ENCODE peak calls at places on chromosome 6, in five cellular contexts. W is SK-N-SH, D is H9, V is mesenchymal stem cell, Q is fibroblast of lung. R is an unnamed sample.
A peak's percentile ranks its signal among the peaks of the same experiment; 100 is the strongest.

GRCh38 chr6:12528171-12528570 is 188.4 kb upstream of the PHACTR1 start:
- DNase-seq in W (peak; percentile 10), D (no peak), V (no peak), Q (no peak), R (no peak)

GRCh38 chr6:152351742-152352141 is 285.4 kb downstream of the SYNE1 start:
- DNase-seq in W (no peak), D (no peak), V (no peak), Q (no peak), R (no peak)

GRCh38 chr6:105319331-105319730 is 83.6 kb downstream of the PREP start:
- DNase-seq in W (no peak), D (no peak), V (no peak), Q (no peak), R (no peak)

GRCh38 chr6:95083506-95083905 is 493.8 kb upstream of the MANEA start:
- DNase-seq in W (no peak), D (peak; percentile 29), V (no peak), Q (no peak), R (no peak)

GRCh38 chr6:131379951-131380350 is 193.1 kb upstream of the ARG1 start:
- DNase-seq in W (no peak), D (no peak), V (peak; percentile 59), Q (peak; percentile 94), R (no peak)

GRCh38 chr6:82750570-82750969 is 315.1 kb downstream of the UBE3D start:
- DNase-seq in W (no peak), D (no peak), V (no peak), Q (peak; percentile 70), R (no peak)

GRCh38 chr6:15441215-15441868 is 195.5 kb downstream of the JARID2 start:
- DNase-seq in W (peak; percentile 70), D (peak; percentile 6), V (peak; percentile 82), Q (peak; percentile 55), R (peak; percentile 78)

GRCh38 chr6:111228094-111228493 is 140.8 kb downstream of the SLC16A10 start:
- DNase-seq in W (no peak), D (no peak), V (no peak), Q (peak; percentile 59), R (no peak)

GRCh38 chr6:169970306-169970988 is 219.0 kb downstream of the ERMARD start:
- DNase-seq in W (peak; percentile 44), D (peak; percentile 21), V (no peak), Q (no peak), R (no peak)

GRCh38 chr6:122734529-122735203 is 44.9 kb upstream of the FABP7 start:
- DNase-seq in W (no peak), D (peak; percentile 41), V (no peak), Q (no peak), R (peak; percentile 44)

GRCh38 chr6:18265099-18265372 is 706 bp upstream of the DEK start:
- DNase-seq in W (peak; percentile 52), D (no peak), V (no peak), Q (no peak), R (no peak)

GRCh38 chr6:14882394-14883073 is 363.3 kb upstream of the JARID2 start:
- DNase-seq in W (no peak), D (no peak), V (no peak), Q (peak; percentile 9), R (no peak)

GRCh38 chr6:55713411-55713810 is 134.4 kb upstream of the HMGCLL1 start:
- DNase-seq in W (no peak), D (no peak), V (peak; percentile 83), Q (no peak), R (no peak)

GRCh38 chr6:17311595-17312311 is 30.6 kb downstream of the RBM24 start:
- DNase-seq in W (no peak), D (no peak), V (peak; percentile 61), Q (peak; percentile 26), R (no peak)

GRCh38 chr6:170449231-170449630 is 103.9 kb downstream of the PSMB1 start:
- DNase-seq in W (no peak), D (no peak), V (no peak), Q (peak; percentile 59), R (no peak)

GRCh38 chr6:38671885-38672467 is 31.0 kb downstream of the GLO1 start:
- DNase-seq in W (peak; percentile 68), D (peak; percentile 33), V (peak; percentile 65), Q (peak; percentile 43), R (peak; percentile 82)

GRCh38 chr6:37057128-37057471 is 51.6 kb downstream of the FGD2 start:
- DNase-seq in W (no peak), D (no peak), V (no peak), Q (no peak), R (no peak)

GRCh38 chr6:6661684-6662083 is 73.2 kb downstream of the LY86 start:
- DNase-seq in W (peak; percentile 36), D (no peak), V (peak; percentile 45), Q (no peak), R (no peak)

GRCh38 chr6:52994031-52994788 is 874 bp downstream of the GSTA4 start:
- DNase-seq in W (peak; percentile 38), D (no peak), V (peak; percentile 57), Q (peak; percentile 57), R (peak; percentile 58)

GRCh38 chr6:168417158-168417557 is 23.8 kb upstream of the SMOC2 start:
- DNase-seq in W (no peak), D (no peak), V (no peak), Q (no peak), R (peak; percentile 39)

GRCh38 chr6:42963855-42964605 is 3.5 kb downstream of the GNMT start:
- DNase-seq in W (peak; percentile 75), D (peak; percentile 89), V (peak; percentile 78), Q (peak; percentile 25), R (peak; percentile 96)

GRCh38 chr6:140311146-140311545 is 936.7 kb upstream of the CITED2 start:
- DNase-seq in W (no peak), D (no peak), V (no peak), Q (peak; percentile 9), R (no peak)

GRCh38 chr6:159826968-159827647 is 27.0 kb downstream of the PNLDC1 start:
- DNase-seq in W (no peak), D (no peak), V (no peak), Q (no peak), R (no peak)

GRCh38 chr6:161750677-161751076 is 476.8 kb upstream of the AGPAT4 start:
- DNase-seq in W (no peak), D (no peak), V (no peak), Q (peak; percentile 45), R (no peak)

GRCh38 chr6:87656857-87657256 is 45.2 kb downstream of the AKIRIN2 start:
- DNase-seq in W (no peak), D (no peak), V (no peak), Q (no peak), R (no peak)

GRCh38 chr6:44457606-44458005 is 70.1 kb downstream of the CDC5L start:
- DNase-seq in W (no peak), D (no peak), V (no peak), Q (no peak), R (no peak)

GRCh38 chr6:142853244-142854180 is 91.5 kb downstream of the HIVEP2 start:
- DNase-seq in W (no peak), D (no peak), V (peak; percentile 63), Q (peak; percentile 45), R (peak; percentile 26)
- H3K4me2 ChIP-seq in W (no peak overlapping the region), D (no peak overlapping the region), V (no peak overlapping the region), Q (no peak overlapping the region), R (no peak overlapping the region)

DNA sequence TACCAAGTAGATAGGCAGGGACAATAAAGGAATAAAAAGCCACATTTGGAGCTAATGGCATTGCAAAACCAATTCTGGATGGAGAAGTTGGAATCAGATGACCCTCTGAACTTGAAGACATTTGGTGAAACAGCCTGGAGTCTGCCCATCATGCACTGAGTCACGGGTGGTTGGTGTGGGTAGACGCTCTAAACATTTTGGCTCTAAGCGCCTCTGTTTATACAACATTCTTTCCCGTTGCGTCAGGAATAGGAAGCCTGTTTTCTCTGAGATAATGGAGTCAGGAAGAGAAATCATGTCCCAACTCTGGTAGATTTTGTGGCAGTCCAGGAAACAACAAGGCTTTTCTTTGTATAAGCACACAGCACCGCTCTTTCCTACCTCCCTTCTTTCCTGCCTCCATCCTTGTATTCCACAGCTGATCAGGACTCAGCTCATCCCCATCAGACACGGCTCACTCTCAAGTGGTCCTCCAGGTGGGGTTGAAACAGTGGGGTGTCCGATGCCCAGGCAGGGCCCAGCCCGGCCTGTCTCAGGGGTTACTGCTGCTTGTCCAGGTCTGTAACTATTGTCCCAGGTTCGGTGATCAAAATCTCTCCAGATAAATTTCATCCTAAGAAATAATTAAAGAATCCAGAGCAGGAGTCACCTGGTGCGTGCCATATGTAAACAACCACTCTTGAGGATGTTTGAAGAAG is 12.1 kb upstream of the RAMACL start:
- DNase-seq in W (no peak), D (no peak), V (peak; percentile 96), Q (peak; percentile 96), R (no peak)
- H3K4me2 ChIP-seq in W (peak overlapping the region; percentile 62), D (no peak overlapping the region), V (no peak overlapping the region), Q (peak overlapping the region; percentile 72), R (peak overlapping the region; percentile 26)

GRCh38 chr6:4805553-4806307 is 29.5 kb downstream of the CDYL start:
- DNase-seq in W (peak; percentile 68), D (peak; percentile 77), V (no peak), Q (peak; percentile 48), R (peak; percentile 78)
- H3K4me2 ChIP-seq in W (no peak overlapping the region), D (no peak overlapping the region), V (no peak overlapping the region), Q (no peak overlapping the region), R (peak overlapping the region; percentile 9)

DNA sequence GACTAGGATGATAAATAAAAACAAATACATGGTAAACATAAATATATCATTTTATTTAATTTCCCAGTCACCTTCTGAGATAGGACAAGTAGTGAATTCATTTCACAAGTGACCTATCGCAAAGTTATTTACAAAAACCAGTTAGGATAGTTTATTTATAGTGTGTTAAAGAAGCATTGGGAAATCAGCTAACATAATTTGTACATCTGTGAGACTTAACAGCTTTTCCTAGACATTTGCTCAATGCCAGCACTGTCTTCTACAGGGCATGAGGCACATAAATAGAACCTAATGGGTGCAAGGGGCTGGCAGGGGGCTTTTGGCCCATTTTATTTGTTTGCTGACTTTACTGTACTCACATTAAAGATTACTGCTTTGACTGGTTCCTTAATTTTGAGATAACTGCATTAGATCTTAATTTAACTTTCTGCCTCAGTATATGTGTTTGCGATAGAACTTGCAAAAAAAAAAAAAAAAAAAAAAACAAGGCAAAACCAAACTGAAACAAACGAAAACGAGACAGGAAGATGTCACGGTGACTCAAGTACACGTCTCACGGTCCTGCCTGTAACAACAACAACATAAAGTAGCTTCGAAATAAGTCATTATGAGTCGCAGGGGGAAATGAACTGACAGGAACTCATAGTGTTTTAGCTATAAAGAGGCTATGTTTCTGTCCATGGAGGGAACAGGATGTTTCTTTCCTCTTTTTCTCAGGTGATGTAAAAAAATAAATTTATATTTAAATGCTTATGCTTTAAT is 133.7 kb upstream of the GMDS start:
- DNase-seq in W (no peak), D (no peak), V (peak; percentile 60), Q (peak; percentile 55), R (no peak)
- H3K4me2 ChIP-seq in W (no peak overlapping the region), D (no peak overlapping the region), V (no peak overlapping the region), Q (no peak overlapping the region), R (no peak overlapping the region)

GRCh38 chr6:166907871-166908806 is 48.2 kb downstream of the RNASET2 start:
- DNase-seq in W (no peak), D (no peak), V (no peak), Q (no peak), R (no peak)

GRCh38 chr6:166905505-166906134 is 50.7 kb downstream of the RNASET2 start:
- DNase-seq in W (no peak), D (no peak), V (no peak), Q (no peak), R (no peak)

GRCh38 chr6:166905013-166905412 is 51.3 kb downstream of the RNASET2 start:
- DNase-seq in W (no peak), D (no peak), V (no peak), Q (no peak), R (no peak)

GRCh38 chr6:166907373-166907841 is 48.9 kb downstream of the RNASET2 start:
- DNase-seq in W (no peak), D (no peak), V (no peak), Q (no peak), R (no peak)

GRCh38 chr6:166906376-166907044 is 49.8 kb downstream of the RNASET2 start:
- DNase-seq in W (no peak), D (no peak), V (no peak), Q (no peak), R (no peak)
- H3K4me2 ChIP-seq in W (no peak overlapping the region), D (no peak overlapping the region), V (no peak overlapping the region), Q (no peak overlapping the region), R (no peak overlapping the region)

R was measured in GM23338.